ENCODE peak calls at places on chromosomes 1 and 21, in six cellular contexts. One of them, this sample, is unnamed. For H3K4me1 and H3K36me3, the result is how much of the 10 kb centered on the place peaks cover.

GRCh38 chr1:27455166-27455811 is 34.7 kb downstream of the WASF2 start:
- DNase-seq in colonic mucosa: no peak
- DNase-seq in neuronal stem cell: no peak
- DNase-seq in heart left ventricle: no peak
- DNase-seq in GM23338: no peak
- DNase-seq in CD8-positive, alpha-beta memory T cell: no peak
- DNase-seq in this sample: no peak

GRCh38 chr1:241701483-241702290 is 49.6 kb downstream of the WDR64 start:
- DNase-seq in colonic mucosa: no peak
- DNase-seq in neuronal stem cell: no peak
- DNase-seq in heart left ventricle: no peak
- DNase-seq in GM23338: no peak
- DNase-seq in CD8-positive, alpha-beta memory T cell: no peak
- DNase-seq in this sample: no peak

GRCh38 chr1:216722841-216723240 is 388 bp downstream of the ESRRG start:
- DNase-seq in colonic mucosa: peak
- DNase-seq in neuronal stem cell: peak
- DNase-seq in heart left ventricle: no peak
- DNase-seq in GM23338: peak
- DNase-seq in CD8-positive, alpha-beta memory T cell: no peak
- DNase-seq in this sample: no peak

GRCh38 chr1:91742848-91743292 is 143.1 kb downstream of the TGFBR3 start:
- DNase-seq in colonic mucosa: no peak
- DNase-seq in neuronal stem cell: no peak
- DNase-seq in heart left ventricle: no peak
- DNase-seq in GM23338: no peak
- DNase-seq in CD8-positive, alpha-beta memory T cell: no peak
- DNase-seq in this sample: no peak

GRCh38 chr1:176338897-176339296 is 124.1 kb upstream of the PAPPA2 start:
- DNase-seq in colonic mucosa: no peak
- DNase-seq in neuronal stem cell: no peak
- DNase-seq in heart left ventricle: no peak
- DNase-seq in GM23338: no peak
- DNase-seq in CD8-positive, alpha-beta memory T cell: no peak
- DNase-seq in this sample: no peak

GRCh38 chr1:180680558-180681144 is 48.8 kb downstream of the XPR1 start:
- DNase-seq in colonic mucosa: no peak
- DNase-seq in neuronal stem cell: no peak
- DNase-seq in heart left ventricle: no peak
- DNase-seq in GM23338: no peak
- DNase-seq in CD8-positive, alpha-beta memory T cell: no peak
- DNase-seq in this sample: no peak

GRCh38 chr1:177256153-177256814 is 85.5 kb downstream of the BRINP2 start:
- DNase-seq in colonic mucosa: peak
- DNase-seq in neuronal stem cell: peak
- DNase-seq in heart left ventricle: peak
- DNase-seq in GM23338: peak
- DNase-seq in CD8-positive, alpha-beta memory T cell: no peak
- DNase-seq in this sample: peak

GRCh38 chr1:230842801-230843200 is 25.5 kb downstream of the C1orf198 start:
- DNase-seq in colonic mucosa: no peak
- DNase-seq in neuronal stem cell: no peak
- DNase-seq in heart left ventricle: peak
- DNase-seq in GM23338: no peak
- DNase-seq in CD8-positive, alpha-beta memory T cell: no peak
- DNase-seq in this sample: no peak

GRCh38 chr1:172609528-172609927 is 49.4 kb upstream of the FASLG start:
- DNase-seq in colonic mucosa: no peak
- DNase-seq in neuronal stem cell: no peak
- DNase-seq in heart left ventricle: no peak
- DNase-seq in GM23338: peak
- DNase-seq in CD8-positive, alpha-beta memory T cell: no peak
- DNase-seq in this sample: peak

GRCh38 chr1:14296795-14297194 is 301.7 kb upstream of the KAZN start:
- DNase-seq in colonic mucosa: no peak
- DNase-seq in neuronal stem cell: no peak
- DNase-seq in heart left ventricle: no peak
- DNase-seq in GM23338: no peak
- DNase-seq in CD8-positive, alpha-beta memory T cell: no peak
- DNase-seq in this sample: no peak

GRCh38 chr1:183306317-183307042 is 111.7 kb downstream of the NMNAT2 start:
- DNase-seq in colonic mucosa: no peak
- DNase-seq in neuronal stem cell: no peak
- DNase-seq in heart left ventricle: peak
- DNase-seq in GM23338: peak
- DNase-seq in CD8-positive, alpha-beta memory T cell: no peak
- DNase-seq in this sample: peak

GRCh38 chr1:231626951-231627614 is 493 bp downstream of the DISC1 start:
- DNase-seq in colonic mucosa: peak
- DNase-seq in neuronal stem cell: peak
- DNase-seq in heart left ventricle: peak
- DNase-seq in GM23338: peak
- DNase-seq in CD8-positive, alpha-beta memory T cell: peak
- DNase-seq in this sample: no peak

GRCh38 chr1:153958961-153959260 is 499 bp upstream of the CRTC2 start:
- DNase-seq in colonic mucosa: no peak
- DNase-seq in neuronal stem cell: no peak
- DNase-seq in heart left ventricle: no peak
- DNase-seq in GM23338: no peak
- DNase-seq in CD8-positive, alpha-beta memory T cell: no peak
- DNase-seq in this sample: no peak
- H3K4me1 ChIP-seq in colonic mucosa: under half
- H3K4me1 ChIP-seq in neuronal stem cell: under half
- H3K4me1 ChIP-seq in heart left ventricle: half or more
- H3K4me1 ChIP-seq in GM23338: under half
- H3K4me1 ChIP-seq in CD8-positive, alpha-beta memory T cell: half or more
- H3K4me1 ChIP-seq in this sample: under half

GRCh38 chr1:193121616-193122593 is at the start of gene CDC73:
- DNase-seq in colonic mucosa: peak
- DNase-seq in neuronal stem cell: peak
- DNase-seq in heart left ventricle: peak
- DNase-seq in GM23338: peak
- DNase-seq in CD8-positive, alpha-beta memory T cell: peak
- DNase-seq in this sample: peak

GRCh38 chr1:193118803-193119730 is 2.8 kb upstream of the CDC73 start:
- DNase-seq in colonic mucosa: no peak
- DNase-seq in neuronal stem cell: no peak
- DNase-seq in heart left ventricle: no peak
- DNase-seq in GM23338: no peak
- DNase-seq in CD8-positive, alpha-beta memory T cell: no peak
- DNase-seq in this sample: no peak

GRCh38 chr1:193118194-193118593 is 3.6 kb upstream of the CDC73 start:
- DNase-seq in colonic mucosa: no peak
- DNase-seq in neuronal stem cell: no peak
- DNase-seq in heart left ventricle: no peak
- DNase-seq in GM23338: no peak
- DNase-seq in CD8-positive, alpha-beta memory T cell: no peak
- DNase-seq in this sample: no peak

GRCh38 chr1:193123751-193124150 is 1.9 kb downstream of the CDC73 start:
- DNase-seq in colonic mucosa: no peak
- DNase-seq in neuronal stem cell: no peak
- DNase-seq in heart left ventricle: no peak
- DNase-seq in GM23338: no peak
- DNase-seq in CD8-positive, alpha-beta memory T cell: no peak
- DNase-seq in this sample: no peak

DNA sequence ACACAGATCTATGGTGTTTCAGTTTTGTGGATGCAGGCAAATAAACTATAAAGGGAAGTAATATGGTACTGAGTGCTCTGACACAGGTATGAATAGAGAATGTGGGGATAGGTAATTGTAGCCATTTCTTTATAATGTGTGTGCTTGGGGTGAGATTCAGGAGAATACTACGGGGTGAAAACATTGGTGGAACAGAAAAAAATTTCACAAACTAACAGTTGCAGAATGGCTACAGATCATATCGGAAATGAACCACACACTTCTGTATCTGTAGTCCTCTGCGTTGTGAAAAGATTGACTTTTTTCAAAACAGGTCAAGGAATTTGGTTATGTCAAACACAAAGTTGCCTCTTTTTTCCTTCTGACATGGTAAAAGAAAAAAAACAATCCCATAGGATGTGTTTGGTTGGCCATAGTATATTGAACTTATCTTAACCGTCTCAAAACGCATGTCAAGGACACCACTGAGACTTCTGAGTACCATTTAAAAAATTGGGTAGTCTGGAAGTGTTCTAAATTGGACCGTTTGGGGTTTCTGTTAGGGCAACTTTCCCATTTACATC is 1.1 kb upstream of the CDC73 start:
- DNase-seq in colonic mucosa: no peak
- DNase-seq in neuronal stem cell: no peak
- DNase-seq in heart left ventricle: no peak
- DNase-seq in GM23338: no peak
- DNase-seq in CD8-positive, alpha-beta memory T cell: no peak
- DNase-seq in this sample: no peak
- H3K4me3 ChIP-seq in colonic mucosa: no peak
- H3K4me3 ChIP-seq in neuronal stem cell: no peak
- H3K4me3 ChIP-seq in heart left ventricle: peak
- H3K4me3 ChIP-seq in GM23338: peak
- H3K4me3 ChIP-seq in CD8-positive, alpha-beta memory T cell: peak
- H3K4me3 ChIP-seq in this sample: peak

DNA sequence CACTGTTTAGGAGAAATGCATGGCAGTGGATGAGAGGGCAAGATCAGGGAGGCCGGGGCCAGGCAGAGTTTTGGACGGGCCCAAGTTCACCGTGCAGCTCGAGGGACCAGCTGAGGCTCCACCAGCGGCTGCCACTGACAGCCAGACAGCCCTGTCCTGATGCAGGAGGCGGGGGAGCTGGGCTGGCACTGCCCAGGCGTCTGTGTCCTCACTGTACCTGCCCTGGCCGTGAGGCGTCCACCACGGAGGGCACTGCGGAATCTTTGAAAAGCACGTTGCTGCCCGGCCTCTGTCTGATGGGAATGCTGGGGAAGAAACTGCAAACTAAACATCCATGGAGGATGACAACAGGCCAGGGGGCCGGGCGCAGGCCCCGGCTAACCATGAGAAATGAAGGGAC is 35.5 kb downstream of the VPS26C start:
- DNase-seq in colonic mucosa: no peak
- DNase-seq in neuronal stem cell: no peak
- DNase-seq in heart left ventricle: no peak
- DNase-seq in GM23338: no peak
- DNase-seq in CD8-positive, alpha-beta memory T cell: no peak
- DNase-seq in this sample: no peak
- H3K36me3 ChIP-seq in colonic mucosa: under half
- H3K36me3 ChIP-seq in neuronal stem cell: under half
- H3K36me3 ChIP-seq in heart left ventricle: half or more
- H3K36me3 ChIP-seq in GM23338: under half
- H3K36me3 ChIP-seq in CD8-positive, alpha-beta memory T cell: under half
- H3K36me3 ChIP-seq in this sample: half or more

DNA sequence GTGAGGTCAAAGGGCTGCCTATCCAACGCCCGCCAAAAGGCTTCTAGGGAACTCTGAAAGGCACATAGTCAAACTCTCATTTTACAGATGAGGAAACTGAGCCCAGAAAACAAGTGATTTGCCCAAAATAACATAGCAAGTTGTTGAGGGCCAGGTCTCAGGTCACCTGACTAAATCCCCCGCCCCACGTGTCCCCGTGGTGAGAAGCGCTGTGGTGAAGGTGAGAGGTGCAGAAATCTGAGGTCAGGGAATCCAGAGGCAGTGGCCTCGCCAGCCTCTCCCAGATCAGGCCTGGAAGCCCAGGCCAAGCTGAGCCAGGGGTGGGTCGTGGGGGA is 5.1 kb downstream of the HDGF start:
- DNase-seq in colonic mucosa: no peak
- DNase-seq in neuronal stem cell: no peak
- DNase-seq in heart left ventricle: no peak
- DNase-seq in GM23338: no peak
- DNase-seq in CD8-positive, alpha-beta memory T cell: peak
- DNase-seq in this sample: no peak
- H3K4me1 ChIP-seq in colonic mucosa: under half
- H3K4me1 ChIP-seq in neuronal stem cell: under half
- H3K4me1 ChIP-seq in heart left ventricle: half or more
- H3K4me1 ChIP-seq in GM23338: half or more
- H3K4me1 ChIP-seq in CD8-positive, alpha-beta memory T cell: half or more
- H3K4me1 ChIP-seq in this sample: under half

GRCh38 chr21:42583150-42583991 is 69.7 kb downstream of the SLC37A1 start:
- DNase-seq in colonic mucosa: no peak
- DNase-seq in neuronal stem cell: no peak
- DNase-seq in heart left ventricle: no peak
- DNase-seq in GM23338: no peak
- DNase-seq in CD8-positive, alpha-beta memory T cell: no peak
- DNase-seq in this sample: no peak

GRCh38 chr21:42583992-42584641 is 69.3 kb upstream of the PDE9A start:
- DNase-seq in colonic mucosa: no peak
- DNase-seq in neuronal stem cell: no peak
- DNase-seq in heart left ventricle: no peak
- DNase-seq in GM23338: no peak
- DNase-seq in CD8-positive, alpha-beta memory T cell: no peak
- DNase-seq in this sample: no peak

GRCh38 chr21:42587036-42587435 is 66.4 kb upstream of the PDE9A start:
- DNase-seq in colonic mucosa: no peak
- DNase-seq in neuronal stem cell: no peak
- DNase-seq in heart left ventricle: no peak
- DNase-seq in GM23338: no peak
- DNase-seq in CD8-positive, alpha-beta memory T cell: no peak
- DNase-seq in this sample: no peak

GRCh38 chr21:42586406-42586805 is 67.0 kb upstream of the PDE9A start:
- DNase-seq in colonic mucosa: no peak
- DNase-seq in neuronal stem cell: no peak
- DNase-seq in heart left ventricle: no peak
- DNase-seq in GM23338: no peak
- DNase-seq in CD8-positive, alpha-beta memory T cell: no peak
- DNase-seq in this sample: no peak

DNA sequence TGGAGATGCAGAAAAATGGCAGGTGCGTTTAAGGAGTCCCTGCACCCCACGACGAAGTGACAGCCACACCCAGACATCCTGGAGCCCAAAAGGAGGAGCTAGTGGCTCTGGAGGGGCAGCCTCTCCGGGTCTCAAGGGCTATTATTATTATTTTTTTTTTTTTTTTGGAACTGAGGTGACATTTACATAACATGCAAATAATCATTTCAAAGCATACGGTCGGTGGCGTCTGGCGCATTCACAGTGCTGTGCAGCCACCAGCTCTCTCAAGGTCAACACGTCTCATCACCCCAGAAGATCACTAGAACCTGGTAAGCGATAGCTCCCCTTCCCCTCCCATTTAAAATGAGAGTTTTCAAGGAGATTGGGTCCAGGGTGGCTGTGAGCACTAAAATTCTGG is 67.5 kb upstream of the PDE9A start:
- DNase-seq in colonic mucosa: no peak
- DNase-seq in neuronal stem cell: no peak
- DNase-seq in heart left ventricle: no peak
- DNase-seq in GM23338: no peak
- DNase-seq in CD8-positive, alpha-beta memory T cell: no peak
- DNase-seq in this sample: no peak
- H3K4me3 ChIP-seq in colonic mucosa: no peak
- H3K4me3 ChIP-seq in neuronal stem cell: no peak
- H3K4me3 ChIP-seq in heart left ventricle: no peak
- H3K4me3 ChIP-seq in GM23338: no peak
- H3K4me3 ChIP-seq in CD8-positive, alpha-beta memory T cell: no peak
- H3K4me3 ChIP-seq in this sample: no peak

DNA sequence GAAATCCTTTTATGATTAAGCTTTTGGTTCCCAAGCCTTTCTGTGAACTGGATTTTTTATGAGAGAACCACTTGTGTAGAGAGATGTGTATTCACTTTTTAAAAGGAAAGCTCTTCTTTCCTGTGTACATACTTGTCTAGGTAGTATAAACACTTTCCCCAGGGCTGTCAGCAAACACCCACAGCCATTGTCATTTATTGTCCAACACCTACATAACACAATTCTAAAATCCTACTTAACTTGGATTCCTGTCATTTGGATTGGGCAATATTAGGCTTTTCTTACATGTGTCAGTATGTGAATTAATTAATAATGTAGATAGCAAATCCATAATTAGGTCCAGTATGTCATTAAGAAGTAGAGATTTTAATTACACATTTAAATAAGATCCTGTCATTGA is 12.3 kb downstream of the DDX20 start:
- DNase-seq in colonic mucosa: no peak
- DNase-seq in neuronal stem cell: no peak
- DNase-seq in heart left ventricle: no peak
- DNase-seq in GM23338: no peak
- DNase-seq in CD8-positive, alpha-beta memory T cell: no peak
- DNase-seq in this sample: no peak
- H3K36me3 ChIP-seq in colonic mucosa: under half
- H3K36me3 ChIP-seq in neuronal stem cell: under half
- H3K36me3 ChIP-seq in heart left ventricle: half or more
- H3K36me3 ChIP-seq in GM23338: under half
- H3K36me3 ChIP-seq in CD8-positive, alpha-beta memory T cell: under half
- H3K36me3 ChIP-seq in this sample: half or more

This sample was measured in OCI-LY7.